ENCODE peak calls at places on chromosome 5, in six cellular contexts. H, I, G, E, B and A are unnamed samples.
A peak's percentile ranks its signal among the peaks of the same experiment; 100 is the strongest.

GRCh38 chr5:149442563-149443182 is 63.6 kb upstream of the IL17B start:
- DNase-seq in H (peak; percentile 88), I (peak; percentile 74), G (no peak), E (no peak), B (peak; percentile 42), A (peak; percentile 66)

GRCh38 chr5:175902013-175902412 is 30.6 kb downstream of the CPLX2 start:
- DNase-seq in H (no peak), I (no peak), G (peak; percentile 10), E (no peak), B (peak; percentile 68), A (no peak)

GRCh38 chr5:176995896-176996767 is 10.4 kb downstream of the UIMC1 start:
- DNase-seq in H (no peak), I (no peak), G (no peak), E (no peak), B (no peak), A (no peak)

GRCh38 chr5:44740655-44741054 is 68.1 kb upstream of the MRPS30 start:
- DNase-seq in H (no peak), I (no peak), G (no peak), E (no peak), B (no peak), A (no peak)

GRCh38 chr5:84642795-84643194 is 258.1 kb upstream of the EDIL3 start:
- DNase-seq in H (no peak), I (no peak), G (no peak), E (no peak), B (no peak), A (no peak)

GRCh38 chr5:177483994-177484901 is 10.8 kb upstream of the DBN1 start:
- DNase-seq in H (no peak), I (no peak), G (no peak), E (no peak), B (no peak), A (no peak)

GRCh38 chr5:142145106-142145900 is 36.7 kb downstream of the NDFIP1 start:
- DNase-seq in H (peak; percentile 58), I (peak; percentile 81), G (peak; percentile 20), E (peak; percentile 38), B (peak; percentile 39), A (peak; percentile 74)

GRCh38 chr5:52746539-52746938 is 41.2 kb upstream of the ITGA1 start:
- DNase-seq in H (no peak), I (no peak), G (no peak), E (no peak), B (no peak), A (no peak)

GRCh38 chr5:134526483-134527155 is 1.1 kb downstream of the JADE2 start:
- DNase-seq in H (peak; percentile 84), I (peak; percentile 89), G (no peak), E (no peak), B (peak; percentile 79), A (peak; percentile 81)

GRCh38 chr5:142872795-142873194 is 102.6 kb downstream of the ARHGAP26 start:
- DNase-seq in H (no peak), I (no peak), G (no peak), E (no peak), B (no peak), A (no peak)

GRCh38 chr5:156879665-156880285 is 29.7 kb downstream of the PPP1R2B start:
- DNase-seq in H (no peak), I (no peak), G (peak; percentile 61), E (no peak), B (no peak), A (no peak)

GRCh38 chr5:179122411-179123108 is 62.4 kb downstream of the ZNF354C start:
- DNase-seq in H (peak; percentile 25), I (no peak), G (no peak), E (no peak), B (no peak), A (no peak)

GRCh38 chr5:138032028-138032571 is 779 bp downstream of the FAM13B start:
- DNase-seq in H (peak; percentile 82), I (peak; percentile 90), G (peak; percentile 42), E (no peak), B (no peak), A (peak; percentile 91)

GRCh38 chr5:157384971-157385709 is 74.9 kb upstream of the NIPAL4 start:
- DNase-seq in H (peak; percentile 71), I (no peak), G (no peak), E (peak; percentile 99), B (no peak), A (no peak)

GRCh38 chr5:150783422-150783928 is 4.9 kb downstream of the SMIM3 start:
- DNase-seq in H (peak; percentile 89), I (peak; percentile 99), G (peak; percentile 53), E (no peak), B (peak; percentile 92), A (peak; percentile 94)

GRCh38 chr5:86885489-86886225 is 267.9 kb downstream of the COX7C start:
- DNase-seq in H (no peak), I (no peak), G (no peak), E (no peak), B (no peak), A (no peak)

GRCh38 chr5:178941361-178941760 is 363 bp downstream of the ZNF454 start:
- DNase-seq in H (peak; percentile 43), I (no peak), G (no peak), E (no peak), B (no peak), A (no peak)

GRCh38 chr5:137461636-137462596 is 37.2 kb downstream of the SPOCK1 start:
- DNase-seq in H (no peak), I (no peak), G (no peak), E (no peak), B (no peak), A (no peak)

GRCh38 chr5:132065951-132066701 is 5.7 kb downstream of the IL3 start:
- DNase-seq in H (no peak), I (no peak), G (no peak), E (no peak), B (no peak), A (no peak)

GRCh38 chr5:128815201-128815600 is 150.1 kb upstream of the SLC27A6 start:
- DNase-seq in H (no peak), I (no peak), G (no peak), E (no peak), B (no peak), A (no peak)

GRCh38 chr5:95102687-95103086 is 182.2 kb downstream of the MCTP1 start:
- DNase-seq in H (no peak), I (no peak), G (no peak), E (no peak), B (no peak), A (no peak)

GRCh38 chr5:42953061-42953460 is 87.1 kb downstream of the ANXA2R start:
- DNase-seq in H (no peak), I (no peak), G (no peak), E (no peak), B (no peak), A (no peak)

GRCh38 chr5:77080905-77081304 is 6.2 kb downstream of the ZBED3 start:
- DNase-seq in H (no peak), I (no peak), G (peak; percentile 83), E (no peak), B (no peak), A (no peak)

GRCh38 chr5:61009907-61010306 is 64.9 kb downstream of the NDUFAF2 start:
- DNase-seq in H (no peak), I (no peak), G (no peak), E (no peak), B (no peak), A (no peak)

GRCh38 chr5:127012933-127013332 is 17.4 kb downstream of the MARCHF3 start:
- DNase-seq in H (no peak), I (no peak), G (no peak), E (peak; percentile 59), B (no peak), A (no peak)

GRCh38 chr5:140251527-140251973 is 51.4 kb downstream of the PFDN1 start:
- DNase-seq in H (no peak), I (peak; percentile 81), G (no peak), E (peak; percentile 39), B (no peak), A (peak; percentile 85)

GRCh38 chr5:73438897-73439470 is 9.6 kb downstream of the FOXD1 start:
- DNase-seq in H (no peak), I (no peak), G (no peak), E (no peak), B (no peak), A (no peak)

GRCh38 chr5:177383181-177383580 is 1.1 kb upstream of the SLC34A1 start:
- DNase-seq in H (no peak), I (no peak), G (no peak), E (no peak), B (no peak), A (no peak)

GRCh38 chr5:139795074-139796001 is at the start of gene PSD2:
- DNase-seq in H (no peak), I (no peak), G (no peak), E (no peak), B (peak; percentile 45), A (no peak)

GRCh38 chr5:82661933-82662332 is 383.8 kb upstream of the RPS23 start:
- DNase-seq in H (no peak), I (no peak), G (no peak), E (no peak), B (no peak), A (no peak)

GRCh38 chr5:124461857-124462423 is 284.5 kb downstream of the ZNF608 start:
- DNase-seq in H (no peak), I (no peak), G (peak; percentile 38), E (no peak), B (peak; percentile 77), A (no peak)

GRCh38 chr5:172954751-172955159 is 4.5 kb upstream of the RPL26L1 start:
- DNase-seq in H (no peak), I (no peak), G (no peak), E (no peak), B (no peak), A (peak; percentile 42)